ENCODE peak calls at places on chromosome 12, in four cellular contexts. H is HepG2, L is GM12878, W is K562. F is an unnamed sample.

GRCh38 chr12:29273178-29273843 is 107.7 kb downstream of the ERGIC2 start:
- DNase-seq in H (no peak), L (no peak), W (no peak), F (peak)

GRCh38 chr12:69821441-69822204 is 3.4 kb upstream of the MYRFL start:
- DNase-seq in H (no peak), L (no peak), W (peak), F (no peak)

GRCh38 chr12:123645851-123646250 is 12.2 kb downstream of the GTF2H3 start:
- DNase-seq in H (no peak), L (no peak), W (no peak), F (no peak)

GRCh38 chr12:132646850-132647249 is 28.3 kb downstream of the P2RX2 start:
- DNase-seq in H (no peak), L (no peak), W (no peak), F (no peak)

GRCh38 chr12:47268501-47269459 is 189.0 kb upstream of the AMIGO2 start:
- DNase-seq in H (no peak), L (peak), W (no peak), F (no peak)

GRCh38 chr12:47207829-47208248 is 128.1 kb upstream of the AMIGO2 start:
- DNase-seq in H (no peak), L (peak), W (no peak), F (no peak)

GRCh38 chr12:15597125-15597830 is 191.9 kb downstream of the EPS8 start:
- DNase-seq in H (peak), L (no peak), W (no peak), F (no peak)

GRCh38 chr12:109109756-109110350 is 6.5 kb upstream of the ACACB start:
- DNase-seq in H (no peak), L (no peak), W (no peak), F (no peak)

GRCh38 chr12:130288201-130288600 is 49.5 kb upstream of the PIWIL1 start:
- DNase-seq in H (no peak), L (no peak), W (no peak), F (no peak)

GRCh38 chr12:123089631-123090353 is 61.1 kb downstream of the PITPNM2 start:
- DNase-seq in H (peak), L (no peak), W (peak), F (no peak)

GRCh38 chr12:82099216-82099615 is 259.0 kb downstream of the CCDC59 start:
- DNase-seq in H (no peak), L (no peak), W (no peak), F (no peak)

GRCh38 chr12:94618995-94619695 is 31.2 kb downstream of the TMCC3 start:
- DNase-seq in H (no peak), L (no peak), W (no peak), F (no peak)
- TF ChIP-seq USF2 in H (no peak), L (no peak), W (no peak), F (no peak)

DNA sequence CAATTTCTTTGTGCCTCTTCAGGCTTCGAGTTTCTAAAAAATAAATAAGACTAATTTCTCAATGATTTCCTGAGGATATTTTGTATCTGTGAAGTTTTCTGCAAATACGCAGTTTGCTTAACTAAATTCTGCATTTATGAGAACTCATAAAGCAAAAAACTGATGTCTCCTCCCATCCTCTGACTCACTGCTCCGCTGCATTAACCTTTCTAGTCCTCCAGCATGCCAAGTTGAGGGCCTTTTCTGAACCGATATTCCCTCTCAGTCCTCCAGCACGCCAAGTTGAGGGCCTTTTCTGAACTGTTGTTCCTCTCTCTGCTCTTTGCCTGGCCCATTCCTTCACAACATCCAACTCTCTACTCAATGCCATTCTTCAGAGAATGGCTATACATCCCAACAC is 3.2 kb downstream of the IPO8 start:
- DNase-seq in H (no peak), L (no peak), W (no peak), F (no peak)
- TF ChIP-seq CBFB in H (no peak), L (no peak), W (no peak), F (no peak)

GRCh38 chr12:63362801-63363200 is 211.8 kb upstream of the AVPR1A start:
- DNase-seq in H (no peak), L (no peak), W (no peak), F (no peak)
- TF ChIP-seq CREM in H (no peak), L (no peak), W (no peak), F (no peak)

GRCh38 chr12:7681535-7681934 is 14.0 kb downstream of the GDF3 start:
- DNase-seq in H (no peak), L (no peak), W (no peak), F (no peak)

GRCh38 chr12:7679251-7680045 is 13.7 kb upstream of the APOBEC1 start:
- DNase-seq in H (no peak), L (no peak), W (no peak), F (no peak)

GRCh38 chr12:7678744-7679143 is 13.0 kb upstream of the APOBEC1 start:
- DNase-seq in H (no peak), L (no peak), W (no peak), F (no peak)
- TF ChIP-seq USF2 in H (no peak), L (no peak), W (no peak), F (no peak)

GRCh38 chr12:31004666-31005065 is 69.0 kb upstream of the DDX11 start:
- DNase-seq in H (no peak), L (no peak), W (no peak), F (peak)

GRCh38 chr12:31003861-31004640 is 69.6 kb upstream of the DDX11 start:
- DNase-seq in H (no peak), L (no peak), W (no peak), F (peak)

GRCh38 chr12:31002361-31002725 is 71.3 kb upstream of the DDX11 start:
- DNase-seq in H (no peak), L (no peak), W (no peak), F (no peak)

GRCh38 chr12:31001581-31002360 is 71.9 kb upstream of the DDX11 start:
- DNase-seq in H (no peak), L (no peak), W (no peak), F (no peak)

DNA sequence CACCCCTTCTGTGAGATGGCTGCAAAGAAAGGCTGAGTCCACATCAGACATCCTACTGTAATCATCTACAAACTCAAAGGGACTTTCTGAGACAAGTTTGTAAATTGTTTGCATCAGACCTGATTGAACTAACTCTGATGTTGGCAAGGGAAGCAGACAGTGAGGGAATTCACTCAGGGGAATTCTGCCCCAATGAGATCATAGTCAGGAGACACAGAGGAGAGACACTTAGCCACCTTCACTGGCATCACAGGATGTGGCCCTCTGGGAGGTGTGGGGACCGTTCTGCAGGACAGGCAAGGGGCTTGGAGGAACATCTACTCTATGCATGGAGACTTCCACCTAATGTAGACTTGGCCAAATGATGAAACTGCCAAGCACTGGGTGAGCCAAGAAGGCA is 70.7 kb upstream of the DDX11 start:
- DNase-seq in H (no peak), L (peak), W (no peak), F (no peak)
- TF ChIP-seq CBFB in H (no peak), L (no peak), W (no peak), F (no peak)

GRCh38 chr12:49345048-49345839 is 1.4 kb upstream of the DNAJC22 start:
- DNase-seq in H (no peak), L (no peak), W (no peak), F (no peak)
- TF ChIP-seq CREM in H (no peak), L (no peak), W (no peak), F (no peak)

GRCh38 chr12:38541849-38542248 is 225.3 kb downstream of the ALG10B start:
- DNase-seq in H (no peak), L (no peak), W (no peak), F (no peak)

GRCh38 chr12:38538319-38538718 is 221.7 kb downstream of the ALG10B start:
- DNase-seq in H (no peak), L (no peak), W (no peak), F (no peak)

GRCh38 chr12:38543151-38543550 is 226.6 kb downstream of the ALG10B start:
- DNase-seq in H (no peak), L (no peak), W (no peak), F (no peak)

GRCh38 chr12:38544357-38545066 is 227.9 kb downstream of the ALG10B start:
- DNase-seq in H (no peak), L (no peak), W (no peak), F (peak)

DNA sequence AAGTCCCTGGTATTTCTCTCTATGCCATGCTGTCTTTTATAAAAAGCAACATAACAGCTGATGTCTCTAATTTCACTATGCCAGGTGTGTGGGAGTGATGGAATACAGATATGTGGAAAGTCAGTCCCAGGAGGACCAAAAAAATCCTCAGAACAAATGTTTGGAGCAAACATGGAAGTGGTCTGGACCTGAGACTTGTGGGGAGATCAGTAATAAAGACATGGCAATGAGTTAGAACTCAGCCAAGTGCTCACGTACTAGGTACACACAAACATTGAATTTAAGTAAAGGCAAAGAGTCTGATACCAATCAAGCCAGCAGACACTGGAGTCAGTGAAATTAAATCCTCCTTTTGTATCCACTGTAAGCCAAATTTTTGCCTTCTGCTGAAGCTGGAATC is 223.6 kb downstream of the ALG10B start:
- DNase-seq in H (no peak), L (no peak), W (no peak), F (no peak)
- TF ChIP-seq USF2 in H (no peak), L (no peak), W (no peak), F (no peak)

GRCh38 chr12:118150625-118151024 is 14.7 kb downstream of the PEBP1 start:
- DNase-seq in H (no peak), L (no peak), W (no peak), F (no peak)
- TF ChIP-seq CBFB in H (no peak), L (no peak), W (no peak), F (no peak)

DNA sequence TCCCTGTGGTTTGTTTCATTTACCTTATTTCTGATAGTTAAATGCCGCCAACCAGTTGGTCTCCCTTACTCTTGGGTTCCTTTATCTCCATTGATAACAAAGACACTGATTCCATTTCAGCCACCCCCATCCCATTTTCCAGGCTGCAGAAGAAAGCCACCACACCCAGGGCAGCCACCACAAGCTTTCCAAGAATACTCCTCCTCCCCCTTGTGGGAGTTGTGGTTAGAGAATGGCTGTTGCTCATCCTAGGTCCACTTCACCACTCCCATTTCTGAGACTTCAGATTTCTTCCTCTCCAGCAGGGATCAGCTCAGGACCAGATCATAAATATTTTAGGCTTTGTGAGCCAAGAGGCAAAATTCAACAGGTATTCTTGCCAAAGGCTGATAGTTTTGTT is 73.9 kb downstream of the ANO4 start:
- DNase-seq in H (no peak), L (no peak), W (no peak), F (no peak)
- TF ChIP-seq CREM in H (no peak), L (no peak), W (no peak), F (no peak)

DNA sequence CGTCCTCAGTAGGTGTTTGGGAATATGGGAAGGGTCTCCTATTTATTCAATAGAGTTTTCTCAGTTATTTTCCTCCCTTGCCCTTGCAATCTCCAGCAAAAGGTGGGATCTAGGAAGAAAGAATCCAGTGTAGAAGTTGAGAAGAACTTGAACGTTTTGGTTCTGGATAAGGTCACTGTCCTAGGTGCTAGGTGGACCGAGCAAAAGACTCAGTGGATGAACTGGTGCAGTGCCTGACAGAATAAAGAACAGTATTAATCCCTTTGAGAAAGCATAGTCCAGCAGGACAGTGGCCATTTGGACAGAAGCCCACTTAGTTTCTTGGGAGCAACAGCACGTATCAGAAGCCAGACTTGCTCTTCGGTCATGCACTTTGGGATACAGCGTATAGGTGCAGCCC is 32.7 kb upstream of the LRTM2 start:
- DNase-seq in H (no peak), L (no peak), W (no peak), F (no peak)
- TF ChIP-seq USF2 in H (no peak), L (no peak), W (no peak), F (no peak)